ENCODE peak calls at places on chromosomes 12 and 14, in six cellular contexts. One of them, this sample, is unnamed.

GRCh38 chr14:76313861-76314260 is 62.1 kb upstream of the ESRRB start:
- DNase-seq in NCI-H2029 treated with DMSO at 0.1 percent for 48 hours: no peak
- DNase-seq in substantia nigra: no peak
- DNase-seq in NCI-H1436: no peak
- DNase-seq in T-helper 17 cell: no peak
- DNase-seq in HEK293T: no peak
- DNase-seq in this sample: no peak

GRCh38 chr14:81066672-81067071 is 111.3 kb downstream of the TSHR start:
- DNase-seq in NCI-H2029 treated with DMSO at 0.1 percent for 48 hours: no peak
- DNase-seq in substantia nigra: no peak
- DNase-seq in NCI-H1436: no peak
- DNase-seq in T-helper 17 cell: no peak
- DNase-seq in HEK293T: no peak
- DNase-seq in this sample: no peak

GRCh38 chr14:94175403-94176146 is 1.5 kb downstream of the PPP4R4 start:
- DNase-seq in NCI-H2029 treated with DMSO at 0.1 percent for 48 hours: no peak
- DNase-seq in substantia nigra: no peak
- DNase-seq in NCI-H1436: no peak
- DNase-seq in T-helper 17 cell: no peak
- DNase-seq in HEK293T: no peak
- DNase-seq in this sample: no peak

GRCh38 chr12:132904718-132905328 is 17.4 kb upstream of the CHFR start:
- DNase-seq in NCI-H2029 treated with DMSO at 0.1 percent for 48 hours: no peak
- DNase-seq in substantia nigra: peak; percentile 65
- DNase-seq in NCI-H1436: no peak
- DNase-seq in T-helper 17 cell: peak; percentile 81
- DNase-seq in HEK293T: no peak
- DNase-seq in this sample: peak; percentile 53

GRCh38 chr14:92252291-92252690 is 70.7 kb upstream of the SLC24A4 start:
- DNase-seq in NCI-H2029 treated with DMSO at 0.1 percent for 48 hours: no peak
- DNase-seq in substantia nigra: no peak
- DNase-seq in NCI-H1436: no peak
- DNase-seq in T-helper 17 cell: no peak
- DNase-seq in HEK293T: no peak
- DNase-seq in this sample: no peak

GRCh38 chr14:103136388-103137271 is 13.4 kb downstream of the TNFAIP2 start:
- DNase-seq in NCI-H2029 treated with DMSO at 0.1 percent for 48 hours: no peak
- DNase-seq in substantia nigra: no peak
- DNase-seq in NCI-H1436: no peak
- DNase-seq in T-helper 17 cell: no peak
- DNase-seq in HEK293T: no peak
- DNase-seq in this sample: no peak

GRCh38 chr12:118135788-118136558 is at the start of gene PEBP1:
- DNase-seq in NCI-H2029 treated with DMSO at 0.1 percent for 48 hours: peak; percentile 84
- DNase-seq in substantia nigra: peak; percentile 95
- DNase-seq in NCI-H1436: peak; percentile 89
- DNase-seq in T-helper 17 cell: peak; percentile 88
- DNase-seq in HEK293T: peak; percentile 92
- DNase-seq in this sample: peak; percentile 85

GRCh38 chr14:103056322-103057027 is 874 bp downstream of the CDC42BPB start:
- DNase-seq in NCI-H2029 treated with DMSO at 0.1 percent for 48 hours: no peak
- DNase-seq in substantia nigra: no peak
- DNase-seq in NCI-H1436: no peak
- DNase-seq in T-helper 17 cell: no peak
- DNase-seq in HEK293T: peak; percentile 69
- DNase-seq in this sample: no peak

GRCh38 chr12:8662592-8662991 is at the start of gene MFAP5:
- DNase-seq in NCI-H2029 treated with DMSO at 0.1 percent for 48 hours: no peak
- DNase-seq in substantia nigra: no peak
- DNase-seq in NCI-H1436: no peak
- DNase-seq in T-helper 17 cell: no peak
- DNase-seq in HEK293T: no peak
- DNase-seq in this sample: no peak

GRCh38 chr12:65308001-65308400 is 29.5 kb downstream of the MSRB3 start:
- DNase-seq in NCI-H2029 treated with DMSO at 0.1 percent for 48 hours: no peak
- DNase-seq in substantia nigra: no peak
- DNase-seq in NCI-H1436: no peak
- DNase-seq in T-helper 17 cell: no peak
- DNase-seq in HEK293T: no peak
- DNase-seq in this sample: no peak